ENCODE peak calls at places on chromosome 7, in four cellular contexts. H, B, E and O are unnamed samples.

GRCh38 chr7:35255909-35256876 is 2.3 kb upstream of the TBX20 start:
- DNase-seq in B (no peak), H (no peak), E (no peak), O (no peak)

GRCh38 chr7:148662646-148663045 is 36.1 kb upstream of the CUL1 start:
- DNase-seq in B (no peak), H (no peak), E (no peak), O (no peak)

GRCh38 chr7:149292101-149292823 is 30.3 kb downstream of the ZNF783 start:
- DNase-seq in E (no peak), B (no peak), H (no peak), O (no peak)

GRCh38 chr7:33130184-33130583 is 820 bp downstream of the BBS9 start:
- DNase-seq in B (no peak), H (no peak), E (no peak), O (peak)

GRCh38 chr7:95690367-95690947 is 81.9 kb upstream of the DYNC1I1 start:
- DNase-seq in E (peak), H (peak), B (peak), O (peak)

GRCh38 chr7:140342732-140343514 is 55.4 kb downstream of the SLC37A3 start:
- DNase-seq in H (peak), E (peak), B (no peak), O (peak)

GRCh38 chr7:131869186-131869862 is 312.9 kb upstream of the PODXL start:
- DNase-seq in E (no peak), H (no peak), B (no peak), O (no peak)

GRCh38 chr7:155980841-155981240 is 168.6 kb upstream of the SHH start:
- DNase-seq in B (no peak), H (no peak), E (no peak), O (no peak)

GRCh38 chr7:113774182-113774807 is 144.5 kb downstream of the PPP1R3A start:
- DNase-seq in E (peak), B (no peak), H (no peak), O (peak)

GRCh38 chr7:127413962-127414361 is 21.5 kb upstream of the ZNF800 start:
- DNase-seq in E (no peak), H (no peak), B (no peak), O (no peak)

GRCh38 chr7:101393865-101394264 is 31.2 kb downstream of the COL26A1 start:
- DNase-seq in E (no peak), B (no peak), H (no peak), O (no peak)

GRCh38 chr7:101395376-101395775 is 32.7 kb downstream of the COL26A1 start:
- DNase-seq in B (no peak), E (no peak), H (no peak), O (no peak)

GRCh38 chr7:101397243-101397642 is 34.6 kb downstream of the COL26A1 start:
- DNase-seq in H (no peak), E (no peak), B (no peak), O (no peak)

GRCh38 chr7:101390901-101391301 is 28.2 kb downstream of the COL26A1 start:
- DNase-seq in E (peak), B (peak), H (no peak), O (no peak)

GRCh38 chr7:101391991-101392390 is 29.3 kb downstream of the COL26A1 start:
- DNase-seq in H (no peak), B (no peak), E (no peak), O (no peak)
- TF ChIP-seq ESRRA in H (no peak), B (no peak), E (no peak), O (no peak)

DNA sequence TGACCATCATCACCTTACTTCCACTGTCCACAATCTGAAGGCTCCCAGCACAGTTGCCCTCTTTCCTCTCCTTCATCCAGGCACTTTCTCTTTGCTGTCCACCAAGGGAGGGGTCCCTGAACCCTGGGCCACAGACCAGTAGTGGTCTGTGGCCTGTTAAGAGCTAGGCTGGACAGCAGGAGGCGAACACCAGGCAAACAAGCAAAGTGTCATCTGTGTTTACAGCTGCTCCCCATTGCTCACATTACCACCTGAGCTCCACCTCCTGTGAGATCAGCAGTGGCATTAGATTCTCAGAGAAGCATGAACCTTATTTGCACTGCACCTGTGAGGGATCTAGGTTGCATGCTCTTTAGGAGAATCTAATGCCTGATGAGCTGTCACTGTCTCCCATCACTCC is 27.7 kb downstream of the FZD1 start:
- DNase-seq in H (no peak), B (no peak), E (no peak), O (no peak)
- TF ChIP-seq RFX5 in H (no peak), B (no peak), E (no peak), O (no peak)

GRCh38 chr7:28619256-28619655 is 206.9 kb downstream of the CREB5 start:
- DNase-seq in H (no peak), E (peak), B (no peak), O (no peak)
- TF ChIP-seq ESRRA in H (no peak), E (no peak), B (no peak), O (no peak)

DNA sequence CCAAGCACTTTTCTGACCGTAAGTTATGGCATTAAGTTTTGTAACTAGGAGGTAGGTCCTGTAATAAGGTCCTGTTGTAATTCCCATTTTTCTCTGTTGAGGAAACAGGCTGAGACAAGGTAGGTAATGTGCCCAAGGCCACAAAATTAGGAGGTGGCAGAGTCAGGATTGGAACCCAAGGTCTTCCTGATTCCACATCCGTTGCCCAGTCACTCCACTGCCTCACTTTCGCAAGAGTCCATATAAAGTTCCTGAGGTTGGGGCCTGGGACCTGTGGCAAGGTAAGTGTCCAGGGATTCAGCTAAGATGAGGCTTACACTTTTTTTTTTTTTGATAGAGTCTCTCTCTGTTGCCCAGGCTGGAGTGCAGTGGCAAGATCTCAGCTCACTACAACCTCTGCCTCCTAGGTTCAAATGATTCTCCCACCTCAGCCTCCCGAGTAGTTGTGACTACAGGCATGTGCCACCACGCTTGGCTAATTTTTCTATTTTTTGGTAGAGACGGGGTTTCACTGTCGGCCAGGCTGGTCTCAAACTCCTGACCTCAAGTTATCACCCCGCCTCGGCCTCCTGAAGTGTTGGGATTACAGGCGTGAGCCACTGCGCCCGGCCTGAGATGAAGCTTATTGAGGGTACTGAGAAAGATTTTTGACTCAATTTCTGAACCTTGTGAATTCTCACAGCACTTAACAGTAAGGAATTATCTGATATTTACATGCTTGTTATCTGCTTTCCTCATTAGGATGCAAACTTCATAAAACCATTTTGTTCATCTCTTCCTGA is 20.3 kb upstream of the GNA12 start:
- DNase-seq in B (no peak), E (peak), H (no peak), O (no peak)
- TF ChIP-seq RFX5 in B (no peak), E (no peak), H (no peak), O (no peak)

DNA sequence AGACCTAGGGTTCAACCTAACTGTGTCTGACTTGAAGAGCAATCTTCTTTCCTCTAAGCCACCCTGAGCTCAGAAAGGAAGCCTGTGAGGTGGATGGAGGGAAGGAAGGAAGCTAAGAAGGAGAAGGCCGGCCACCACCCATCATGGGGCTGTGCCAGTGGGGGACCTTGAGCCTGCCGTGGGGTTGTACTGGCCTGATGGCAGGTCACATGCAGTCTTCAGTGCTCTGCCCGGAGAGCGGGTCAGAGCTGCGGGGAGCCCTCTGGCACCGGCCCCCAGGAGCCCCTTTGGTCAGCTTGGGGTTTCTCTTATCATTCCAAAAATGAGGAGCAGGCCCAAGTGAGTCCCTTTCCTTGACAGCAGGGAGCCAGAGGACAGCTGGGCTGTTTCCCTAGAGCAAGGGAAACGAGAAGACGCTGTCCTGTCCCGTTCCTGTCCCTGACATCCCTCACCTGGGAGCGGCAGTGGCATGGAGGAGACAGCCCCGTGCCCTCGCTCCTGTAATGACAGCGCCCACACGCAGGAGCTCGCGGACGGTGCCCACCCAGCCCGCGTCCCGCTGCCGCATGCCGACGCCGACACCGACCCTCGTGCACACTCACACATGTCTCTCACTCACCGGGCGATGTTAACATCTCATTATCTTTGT is 31.5 kb downstream of the GBX1 start:
- DNase-seq in B (no peak), H (no peak), E (no peak), O (no peak)
- TF ChIP-seq ESRRA in B (no peak), H (no peak), E (no peak), O (no peak)

GRCh38 chr7:11830004-11830403 is 2.0 kb downstream of the THSD7A start:
- DNase-seq in B (no peak), H (no peak), E (no peak), O (no peak)

GRCh38 chr7:11830582-11831382 is 1.2 kb downstream of the THSD7A start:
- DNase-seq in H (no peak), B (no peak), E (no peak), O (no peak)

GRCh38 chr7:11833431-11833830 is 1.4 kb upstream of the THSD7A start:
- DNase-seq in H (no peak), E (no peak), B (no peak), O (no peak)

GRCh38 chr7:11831383-11831726 is 643 bp downstream of the THSD7A start:
- DNase-seq in E (no peak), H (no peak), B (no peak), O (no peak)

DNA sequence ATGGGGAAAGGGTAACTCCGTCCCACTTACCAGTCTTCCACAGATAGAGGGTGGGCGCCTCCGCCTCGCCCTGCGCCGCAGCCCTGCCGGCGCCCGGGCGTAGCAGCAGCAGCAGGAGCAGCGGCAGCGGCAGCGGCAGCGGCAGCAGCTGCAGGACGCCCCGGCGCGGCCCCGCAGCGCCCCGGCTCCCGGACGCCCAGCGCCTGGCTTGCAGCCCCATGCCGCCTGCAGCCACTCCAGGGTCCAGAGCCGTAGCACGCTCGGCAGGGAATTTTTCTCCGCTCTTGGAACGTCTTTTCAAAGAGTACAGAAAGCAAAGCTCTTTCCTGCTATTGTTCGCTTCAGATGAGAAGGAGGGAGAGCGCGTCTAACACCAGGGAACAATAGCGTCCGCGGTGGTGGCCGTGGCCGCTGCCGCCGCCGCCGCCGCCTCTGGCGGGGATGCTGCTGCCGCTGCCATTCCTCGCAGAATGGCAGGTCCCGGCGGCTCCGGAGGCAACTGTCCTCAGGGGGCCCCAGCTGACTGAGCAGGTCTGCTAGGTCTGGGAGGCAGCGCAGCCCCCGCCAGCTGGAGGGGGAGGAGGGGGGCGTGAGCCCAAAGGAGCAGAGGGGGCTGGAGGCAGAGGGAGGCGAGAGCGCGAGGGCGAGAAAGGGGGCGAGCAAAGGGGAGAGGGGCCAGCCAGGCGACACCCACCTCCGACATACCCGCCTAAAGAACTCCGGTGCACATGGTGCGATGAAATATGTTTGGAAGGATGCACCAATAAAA is at the start of gene THSD7A:
- DNase-seq in H (no peak), E (peak), B (no peak), O (peak)
- TF ChIP-seq RFX5 in H (no peak), E (no peak), B (no peak), O (no peak)